ENCODE peak calls at places on chromosomes 4 and X, in six cellular contexts. One of them, this sample, is unnamed.

GRCh38 chrX:28697732-28698131 is 110.5 kb downstream of the IL1RAPL1 start:
- DNase-seq in astrocyte of the hippocampus: no peak
- DNase-seq in hypothalamus: no peak
- DNase-seq in progenitor cell of endocrine pancreas: no peak
- DNase-seq in COR-L47: no peak
- DNase-seq in dermis blood vessel endothelial cell: no peak
- DNase-seq in this sample: no peak

GRCh38 chr4:10524196-10524833 is 67.1 kb upstream of the ZNF518B start:
- DNase-seq in astrocyte of the hippocampus: no peak
- DNase-seq in COR-L47: no peak
- DNase-seq in dermis blood vessel endothelial cell: no peak
- DNase-seq in hypothalamus: no peak
- DNase-seq in progenitor cell of endocrine pancreas: no peak
- DNase-seq in this sample: no peak

GRCh38 chrX:69362889-69363288 is 141.2 kb upstream of the NALF2 start:
- DNase-seq in astrocyte of the hippocampus: no peak
- DNase-seq in hypothalamus: no peak
- DNase-seq in COR-L47: no peak
- DNase-seq in progenitor cell of endocrine pancreas: no peak
- DNase-seq in dermis blood vessel endothelial cell: no peak
- DNase-seq in this sample: no peak

GRCh38 chr4:4848540-4848939 is 10.9 kb upstream of the MSX1 start:
- DNase-seq in COR-L47: no peak
- DNase-seq in hypothalamus: no peak
- DNase-seq in astrocyte of the hippocampus: no peak
- DNase-seq in progenitor cell of endocrine pancreas: no peak
- DNase-seq in dermis blood vessel endothelial cell: no peak
- DNase-seq in this sample: no peak

GRCh38 chr4:15794432-15794831 is 16.3 kb downstream of the CD38 start:
- DNase-seq in dermis blood vessel endothelial cell: no peak
- DNase-seq in astrocyte of the hippocampus: no peak
- DNase-seq in hypothalamus: no peak
- DNase-seq in progenitor cell of endocrine pancreas: no peak
- DNase-seq in COR-L47: no peak
- DNase-seq in this sample: no peak

GRCh38 chr4:175705407-175705806 is 106.7 kb downstream of the GPM6A start:
- DNase-seq in astrocyte of the hippocampus: peak
- DNase-seq in progenitor cell of endocrine pancreas: no peak
- DNase-seq in hypothalamus: peak
- DNase-seq in COR-L47: peak
- DNase-seq in dermis blood vessel endothelial cell: no peak
- DNase-seq in this sample: no peak

GRCh38 chr4:15695240-15695699 is 7.6 kb upstream of the BST1 start:
- DNase-seq in COR-L47: no peak
- DNase-seq in dermis blood vessel endothelial cell: peak
- DNase-seq in astrocyte of the hippocampus: peak
- DNase-seq in hypothalamus: no peak
- DNase-seq in progenitor cell of endocrine pancreas: no peak
- DNase-seq in this sample: peak

GRCh38 chr4:15024386-15024785 is 22.1 kb downstream of the CPEB2 start:
- DNase-seq in hypothalamus: no peak
- DNase-seq in progenitor cell of endocrine pancreas: no peak
- DNase-seq in dermis blood vessel endothelial cell: no peak
- DNase-seq in COR-L47: no peak
- DNase-seq in astrocyte of the hippocampus: no peak
- DNase-seq in this sample: no peak

GRCh38 chr4:76199664-76200211 is 13.9 kb downstream of the SCARB2 start:
- DNase-seq in hypothalamus: peak
- DNase-seq in COR-L47: no peak
- DNase-seq in astrocyte of the hippocampus: peak
- DNase-seq in dermis blood vessel endothelial cell: peak
- DNase-seq in progenitor cell of endocrine pancreas: no peak
- DNase-seq in this sample: peak

GRCh38 chrX:31271615-31272471 is 200.0 kb upstream of the FTHL17 start:
- DNase-seq in astrocyte of the hippocampus: peak
- DNase-seq in hypothalamus: no peak
- DNase-seq in progenitor cell of endocrine pancreas: no peak
- DNase-seq in COR-L47: no peak
- DNase-seq in dermis blood vessel endothelial cell: no peak
- DNase-seq in this sample: no peak

GRCh38 chr4:164779811-164780216 is 25.9 kb downstream of the SMIM31 start:
- DNase-seq in COR-L47: peak
- DNase-seq in progenitor cell of endocrine pancreas: peak
- DNase-seq in hypothalamus: no peak
- DNase-seq in astrocyte of the hippocampus: peak
- DNase-seq in dermis blood vessel endothelial cell: peak
- DNase-seq in this sample: peak

GRCh38 chr4:151659631-151660030 is 101.2 kb downstream of the GATB start:
- DNase-seq in COR-L47: no peak
- DNase-seq in hypothalamus: no peak
- DNase-seq in progenitor cell of endocrine pancreas: no peak
- DNase-seq in astrocyte of the hippocampus: peak
- DNase-seq in dermis blood vessel endothelial cell: no peak
- DNase-seq in this sample: no peak

This sample was measured in renal cortical epithelial cell.